ENCODE peak calls at places on chromosomes 5 and 9, in five cellular contexts. One of them, this sample, is unnamed.
A peak's percentile ranks its signal among the peaks of the same experiment; 100 is the strongest.

GRCh38 chr9:121744002-121744686 is 92.7 kb downstream of the DAB2IP start:
- DNase-seq in A549: peak; percentile 62
- DNase-seq in GM12878: no peak
- DNase-seq in SK-N-SH: peak; percentile 68
- DNase-seq in K562: peak; percentile 51
- DNase-seq in this sample: peak; percentile 43

GRCh38 chr9:110248361-110248760 is 7.9 kb downstream of the TXN start:
- DNase-seq in A549: no peak
- DNase-seq in GM12878: no peak
- DNase-seq in SK-N-SH: no peak
- DNase-seq in K562: no peak
- DNase-seq in this sample: no peak

GRCh38 chr9:87959916-87960581 is 14.3 kb downstream of the CDK20 start:
- DNase-seq in A549: no peak
- DNase-seq in GM12878: no peak
- DNase-seq in SK-N-SH: no peak
- DNase-seq in K562: no peak
- DNase-seq in this sample: peak; percentile 83

GRCh38 chr9:69885931-69886330 is 65.3 kb downstream of the CFAP95 start:
- DNase-seq in A549: peak; percentile 14
- DNase-seq in GM12878: no peak
- DNase-seq in SK-N-SH: no peak
- DNase-seq in K562: no peak
- DNase-seq in this sample: no peak

GRCh38 chr5:158340608-158341007 is 481.7 kb upstream of the CLINT1 start:
- DNase-seq in A549: no peak
- DNase-seq in GM12878: no peak
- DNase-seq in SK-N-SH: no peak
- DNase-seq in K562: no peak
- DNase-seq in this sample: no peak

GRCh38 chr5:117186751-117187150 is 612.1 kb upstream of the SEMA6A start:
- DNase-seq in A549: no peak
- DNase-seq in GM12878: no peak
- DNase-seq in SK-N-SH: peak; percentile 38
- DNase-seq in K562: no peak
- DNase-seq in this sample: no peak

GRCh38 chr9:16505159-16505558 is 365.3 kb downstream of the BNC2 start:
- DNase-seq in A549: peak; percentile 44
- DNase-seq in GM12878: no peak
- DNase-seq in SK-N-SH: no peak
- DNase-seq in K562: no peak
- DNase-seq in this sample: peak; percentile 80

GRCh38 chr9:69542942-69543704 is 129.0 kb downstream of the APBA1 start:
- DNase-seq in A549: no peak
- DNase-seq in GM12878: no peak
- DNase-seq in SK-N-SH: peak; percentile 61
- DNase-seq in K562: no peak
- DNase-seq in this sample: no peak

GRCh38 chr5:88769165-88769564 is 113.8 kb downstream of the MEF2C start:
- DNase-seq in A549: no peak
- DNase-seq in GM12878: no peak
- DNase-seq in SK-N-SH: no peak
- DNase-seq in K562: no peak
- DNase-seq in this sample: peak; percentile 10

GRCh38 chr5:179060116-179061008 is at the start of gene ZNF354C:
- DNase-seq in A549: peak; percentile 84
- DNase-seq in GM12878: no peak
- DNase-seq in SK-N-SH: peak; percentile 95
- DNase-seq in K562: no peak
- DNase-seq in this sample: peak; percentile 87

GRCh38 chr9:135480071-135480941 is 724 bp downstream of the PPP1R26 start:
- DNase-seq in A549: peak; percentile 54
- DNase-seq in GM12878: no peak
- DNase-seq in SK-N-SH: peak; percentile 82
- DNase-seq in K562: peak; percentile 57
- DNase-seq in this sample: peak; percentile 20

GRCh38 chr5:50963647-50964584 is 297.5 kb downstream of the PARP8 start:
- DNase-seq in A549: no peak
- DNase-seq in GM12878: no peak
- DNase-seq in SK-N-SH: peak; percentile 66
- DNase-seq in K562: no peak
- DNase-seq in this sample: no peak

GRCh38 chr5:172048539-172049101 is 42.2 kb upstream of the FBXW11 start:
- DNase-seq in A549: no peak
- DNase-seq in GM12878: no peak
- DNase-seq in SK-N-SH: no peak
- DNase-seq in K562: no peak
- DNase-seq in this sample: peak; percentile 38

GRCh38 chr5:107655836-107656235 is 14.9 kb downstream of the EFNA5 start:
- DNase-seq in A549: no peak
- DNase-seq in GM12878: no peak
- DNase-seq in SK-N-SH: no peak
- DNase-seq in K562: no peak
- DNase-seq in this sample: no peak

GRCh38 chr9:96459268-96460007 is 9.5 kb downstream of the HABP4 start:
- DNase-seq in A549: no peak
- DNase-seq in GM12878: no peak
- DNase-seq in SK-N-SH: no peak
- DNase-seq in K562: no peak
- DNase-seq in this sample: peak; percentile 17

GRCh38 chr5:475704-476101 is 32.7 kb downstream of the EXOC3 start:
- DNase-seq in A549: no peak
- DNase-seq in GM12878: no peak
- DNase-seq in SK-N-SH: no peak
- DNase-seq in K562: no peak
- DNase-seq in this sample: no peak

GRCh38 chr9:114003756-114004155 is 74.3 kb downstream of the AMBP start:
- DNase-seq in A549: no peak
- DNase-seq in GM12878: no peak
- DNase-seq in SK-N-SH: no peak
- DNase-seq in K562: no peak
- DNase-seq in this sample: no peak

GRCh38 chr5:42813533-42813932 is 1.8 kb upstream of the SELENOP start:
- DNase-seq in A549: no peak
- DNase-seq in GM12878: no peak
- DNase-seq in SK-N-SH: no peak
- DNase-seq in K562: no peak
- DNase-seq in this sample: no peak

GRCh38 chr5:112142769-112143270 is 276.3 kb downstream of the EPB41L4A start:
- DNase-seq in A549: no peak
- DNase-seq in GM12878: peak; percentile 77
- DNase-seq in SK-N-SH: no peak
- DNase-seq in K562: no peak
- DNase-seq in this sample: peak; percentile 66

GRCh38 chr9:79664375-79664825 is 92.6 kb downstream of the TLE4 start:
- DNase-seq in A549: peak; percentile 59
- DNase-seq in GM12878: no peak
- DNase-seq in SK-N-SH: no peak
- DNase-seq in K562: no peak
- DNase-seq in this sample: peak; percentile 36

GRCh38 chr5:125560476-125561225 is 814.2 kb upstream of the ZNF608 start:
- DNase-seq in A549: no peak
- DNase-seq in GM12878: no peak
- DNase-seq in SK-N-SH: no peak
- DNase-seq in K562: no peak
- DNase-seq in this sample: peak; percentile 27

GRCh38 chr5:128538249-128539037 is 398 bp upstream of the FBN2 start:
- DNase-seq in A549: peak; percentile 88
- DNase-seq in GM12878: no peak
- DNase-seq in SK-N-SH: peak; percentile 16
- DNase-seq in K562: no peak
- DNase-seq in this sample: peak; percentile 80

GRCh38 chr5:52824827-52825226 is 37.1 kb downstream of the ITGA1 start:
- DNase-seq in A549: no peak
- DNase-seq in GM12878: no peak
- DNase-seq in SK-N-SH: no peak
- DNase-seq in K562: no peak
- DNase-seq in this sample: no peak

GRCh38 chr9:37529111-37529510 is 43.4 kb downstream of the POLR1E start:
- DNase-seq in A549: no peak
- DNase-seq in GM12878: peak; percentile 40
- DNase-seq in SK-N-SH: no peak
- DNase-seq in K562: no peak
- DNase-seq in this sample: no peak

GRCh38 chr9:37534901-37535300 is 41.3 kb downstream of the FBXO10 start:
- DNase-seq in A549: no peak
- DNase-seq in GM12878: no peak
- DNase-seq in SK-N-SH: no peak
- DNase-seq in K562: no peak
- DNase-seq in this sample: no peak

GRCh38 chr9:37534412-37534811 is 41.8 kb downstream of the FBXO10 start:
- DNase-seq in A549: no peak
- DNase-seq in GM12878: no peak
- DNase-seq in SK-N-SH: no peak
- DNase-seq in K562: no peak
- DNase-seq in this sample: no peak

GRCh38 chr9:37528652-37529072 is 42.9 kb downstream of the POLR1E start:
- DNase-seq in A549: no peak
- DNase-seq in GM12878: no peak
- DNase-seq in SK-N-SH: no peak
- DNase-seq in K562: no peak
- DNase-seq in this sample: peak; percentile 16

DNA sequence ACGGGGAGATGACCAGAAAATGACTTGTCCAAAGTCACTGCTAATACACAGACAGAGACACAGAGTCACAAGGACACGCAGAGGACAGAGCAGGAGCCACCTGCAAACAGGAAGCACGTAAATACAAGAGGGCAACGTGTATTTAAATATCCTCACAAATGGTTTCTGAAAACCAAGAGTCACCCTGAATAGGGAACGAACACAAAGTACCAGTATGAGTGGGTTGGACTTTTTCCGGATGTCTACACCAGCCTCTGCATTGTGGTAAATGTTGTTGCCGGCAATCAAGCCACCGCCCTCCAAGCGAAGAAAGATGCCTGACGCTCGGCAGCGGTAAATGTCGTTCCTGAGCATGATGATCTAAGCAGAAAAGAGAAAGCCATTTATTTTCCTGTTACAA is 44.5 kb downstream of the FBXO10 start:
- DNase-seq in A549: no peak
- DNase-seq in GM12878: peak; percentile 79
- DNase-seq in SK-N-SH: no peak
- DNase-seq in K562: no peak
- DNase-seq in this sample: no peak
- TF ChIP-seq RCOR1 in A549: no peak
- TF ChIP-seq RCOR1 in GM12878: no peak
- TF ChIP-seq RCOR1 in SK-N-SH: no peak
- TF ChIP-seq RCOR1 in K562: no peak
- TF ChIP-seq RCOR1 in this sample: no peak

GRCh38 chr9:101462558-101462957 is 27.0 kb upstream of the ALDOB start:
- DNase-seq in A549: no peak
- DNase-seq in GM12878: no peak
- DNase-seq in SK-N-SH: no peak
- DNase-seq in K562: peak; percentile 45
- DNase-seq in this sample: peak; percentile 89

GRCh38 chr9:101455656-101456235 is 20.2 kb upstream of the ALDOB start:
- DNase-seq in A549: no peak
- DNase-seq in GM12878: no peak
- DNase-seq in SK-N-SH: no peak
- DNase-seq in K562: no peak
- DNase-seq in this sample: peak; percentile 61

GRCh38 chr9:101457003-101457402 is 21.4 kb upstream of the ALDOB start:
- DNase-seq in A549: no peak
- DNase-seq in GM12878: no peak
- DNase-seq in SK-N-SH: no peak
- DNase-seq in K562: no peak
- DNase-seq in this sample: no peak

GRCh38 chr9:101460965-101461364 is 25.4 kb upstream of the ALDOB start:
- DNase-seq in A549: no peak
- DNase-seq in GM12878: no peak
- DNase-seq in SK-N-SH: no peak
- DNase-seq in K562: no peak
- DNase-seq in this sample: no peak

GRCh38 chr9:101458955-101459631 is 23.5 kb upstream of the ALDOB start:
- DNase-seq in A549: peak; percentile 81
- DNase-seq in GM12878: no peak
- DNase-seq in SK-N-SH: peak; percentile 76
- DNase-seq in K562: no peak
- DNase-seq in this sample: peak; percentile 83
- TF ChIP-seq RCOR1 in A549: no peak
- TF ChIP-seq RCOR1 in GM12878: no peak
- TF ChIP-seq RCOR1 in SK-N-SH: no peak
- TF ChIP-seq RCOR1 in K562: no peak
- TF ChIP-seq RCOR1 in this sample: no peak

DNA sequence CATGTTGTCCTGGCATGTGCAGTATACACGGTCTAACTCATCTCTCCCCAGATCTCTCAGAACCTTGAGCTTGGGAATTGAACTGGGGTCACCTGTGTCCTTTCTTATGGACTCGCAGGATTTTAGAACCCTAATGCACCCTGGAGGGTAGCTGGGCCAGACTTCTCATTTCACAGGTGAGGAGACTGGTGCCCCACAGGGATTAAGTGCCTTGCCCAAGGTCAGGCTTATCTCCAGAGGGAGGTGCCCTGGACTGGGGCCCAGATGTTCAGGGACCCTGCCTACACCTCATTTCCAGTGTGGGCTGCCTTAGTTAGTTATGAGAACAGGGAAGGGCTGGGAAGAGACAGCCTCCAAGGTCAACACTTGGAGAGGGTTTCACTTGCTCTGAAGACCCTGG is 4.0 kb upstream of the NUP214 start:
- DNase-seq in A549: no peak
- DNase-seq in GM12878: no peak
- DNase-seq in SK-N-SH: no peak
- DNase-seq in K562: no peak
- DNase-seq in this sample: no peak
- TF ChIP-seq RCOR1 in A549: no peak
- TF ChIP-seq RCOR1 in GM12878: no peak
- TF ChIP-seq RCOR1 in SK-N-SH: no peak
- TF ChIP-seq RCOR1 in K562: no peak
- TF ChIP-seq RCOR1 in this sample: no peak

DNA sequence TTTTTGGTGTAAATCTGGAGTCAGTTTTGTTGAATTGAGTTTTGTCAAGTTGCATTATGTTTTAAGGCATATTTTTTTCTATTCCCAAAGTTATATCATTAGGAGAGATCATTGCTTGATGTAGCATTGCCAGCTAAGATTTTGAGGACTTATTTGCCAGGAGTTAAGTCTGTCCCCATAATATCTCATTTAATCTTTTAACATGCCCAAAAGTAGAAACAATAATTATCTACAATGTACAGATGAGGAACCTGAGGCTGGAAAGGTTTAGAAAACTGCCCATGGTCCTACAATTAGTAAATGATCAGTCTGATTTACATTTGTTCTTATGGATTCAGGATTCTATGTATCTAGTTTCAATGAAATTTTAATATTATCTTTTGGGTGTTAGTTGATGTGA is 4.7 kb downstream of the NIPBL start:
- DNase-seq in A549: no peak
- DNase-seq in GM12878: no peak
- DNase-seq in SK-N-SH: no peak
- DNase-seq in K562: no peak
- DNase-seq in this sample: no peak
- TF ChIP-seq RCOR1 in A549: no peak
- TF ChIP-seq RCOR1 in GM12878: no peak
- TF ChIP-seq RCOR1 in SK-N-SH: no peak
- TF ChIP-seq RCOR1 in K562: no peak
- TF ChIP-seq RCOR1 in this sample: no peak

This sample was measured in IMR-90.